ENCODE peak calls at places on chromosomes 7 and 10, in five cellular contexts. W, R, V, U and G are unnamed samples. For H3K4me1, the result is how much of the 10 kb centered on the place peaks cover.

GRCh38 chr7:33334349-33334748 is 205.0 kb downstream of the BBS9 start:
- DNase-seq in U (no peak), V (peak), W (no peak), R (peak), G (no peak)

GRCh38 chr10:56296626-56297025 is 64.4 kb downstream of the ZWINT start:
- DNase-seq in U (no peak), R (no peak), W (no peak), V (no peak), G (no peak)

GRCh38 chr10:128044186-128044585 is 82.0 kb downstream of the MKI67 start:
- DNase-seq in V (no peak), U (no peak), R (no peak), W (no peak), G (no peak)

GRCh38 chr7:106176414-106177294 is 64.5 kb upstream of the SYPL1 start:
- DNase-seq in V (peak), U (peak), R (peak), W (peak), G (peak)

GRCh38 chr10:110566472-110567200 is 859 bp upstream of the SMC3 start:
- DNase-seq in V (no peak), R (no peak), W (no peak), U (no peak), G (no peak)

GRCh38 chr10:120422459-120422858 is 34.6 kb upstream of the PLPP4 start:
- DNase-seq in R (peak), U (no peak), V (peak), W (no peak), G (no peak)

GRCh38 chr10:22666287-22667092 is 47.9 kb downstream of the PIP4K2A start:
- DNase-seq in V (no peak), U (no peak), R (peak), W (no peak), G (no peak)

GRCh38 chr10:93190377-93190776 is 116.7 kb downstream of the CYP26A1 start:
- DNase-seq in U (no peak), R (peak), W (no peak), V (no peak), G (no peak)

GRCh38 chr10:44389150-44389549 is 4.3 kb upstream of the CXCL12 start:
- DNase-seq in W (no peak), U (peak), V (no peak), R (no peak), G (peak)

GRCh38 chr10:84537447-84537931 is 209.1 kb downstream of the CCSER2 start:
- DNase-seq in V (peak), W (no peak), R (peak), U (peak), G (no peak)

GRCh38 chr10:63166742-63167258 is 33.7 kb downstream of the NRBF2 start:
- DNase-seq in V (peak), U (no peak), R (peak), W (no peak), G (no peak)
- TF ChIP-seq CTCF in V (peak), U (peak), R (peak), W (peak), G (peak)

DNA sequence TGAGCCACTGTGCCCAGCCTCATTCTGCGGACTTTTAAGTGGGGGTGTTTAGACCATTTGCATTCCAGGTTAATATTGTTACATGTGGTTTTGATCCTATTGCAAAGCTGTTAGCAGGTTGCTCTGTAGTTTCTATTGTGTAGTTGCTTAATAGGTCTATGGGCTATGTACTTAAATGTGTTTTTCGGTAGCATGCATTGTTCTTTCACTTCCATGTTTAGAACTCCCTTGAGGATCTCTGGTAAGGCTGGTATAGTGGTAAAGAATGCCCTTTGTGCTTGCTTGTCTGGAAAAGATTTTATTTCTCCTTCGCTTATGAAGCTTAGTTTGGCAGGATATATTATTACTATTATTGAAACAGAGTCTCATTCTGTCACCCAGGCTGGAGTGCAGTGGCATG is 13.4 kb upstream of the LRRD1 start:
- DNase-seq in R (no peak), W (no peak), V (no peak), U (no peak), G (no peak)
- H3K4me1 ChIP-seq in R (under half), W (under half), V (under half), U (under half), G (under half)

GRCh38 chr7:37435156-37435555 is 13.5 kb downstream of the ELMO1 start:
- DNase-seq in V (no peak), R (no peak), U (no peak), W (no peak), G (no peak)

GRCh38 chr7:37431413-37431812 is 17.3 kb downstream of the ELMO1 start:
- DNase-seq in U (no peak), R (no peak), V (peak), W (no peak), G (no peak)

GRCh38 chr7:37430644-37431043 is 18.0 kb downstream of the ELMO1 start:
- DNase-seq in R (no peak), U (no peak), W (no peak), V (peak), G (no peak)

GRCh38 chr7:37432240-37432917 is 16.3 kb downstream of the ELMO1 start:
- DNase-seq in U (no peak), V (no peak), R (no peak), W (no peak), G (no peak)

GRCh38 chr7:37433166-37433565 is 15.5 kb downstream of the ELMO1 start:
- DNase-seq in V (peak), W (no peak), R (no peak), U (no peak), G (no peak)
- TF ChIP-seq CTCF in V (peak), W (no peak), R (no peak), U (peak), G (peak)

DNA sequence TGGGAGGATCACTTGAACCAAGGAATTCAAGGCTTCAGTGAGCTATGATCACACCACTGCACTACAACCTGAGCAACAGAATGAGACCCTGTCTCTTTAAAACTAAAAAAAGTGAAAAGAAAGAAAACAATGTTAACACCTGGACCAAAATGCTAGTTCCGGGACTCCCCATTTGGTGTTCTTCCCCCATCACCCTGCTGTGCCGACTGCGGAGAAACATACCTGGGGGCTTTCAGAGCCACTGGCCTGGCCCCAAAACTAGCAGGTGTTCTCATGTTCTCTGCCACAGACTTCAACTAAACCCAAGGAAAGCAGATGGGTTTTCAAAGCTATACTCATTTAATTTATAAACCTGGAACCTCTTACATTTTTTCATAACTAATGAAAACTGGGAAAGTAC is 250.9 kb downstream of the KIAA1217 start:
- DNase-seq in U (no peak), W (no peak), V (no peak), R (no peak), G (no peak)
- H3K4me1 ChIP-seq in U (under half), W (under half), V (under half), R (under half), G (under half)

GRCh38 chr7:126667742-126668366 is 584.9 kb downstream of the GRM8 start:
- DNase-seq in W (no peak), V (no peak), U (no peak), R (no peak), G (no peak)
- TF ChIP-seq CTCF in W (no peak), V (no peak), U (no peak), R (no peak), G (no peak)